ENCODE peak calls at places on chromosomes 7 and 10, in ten cellular contexts. One of them, this sample, is unnamed.

GRCh38 chr7:139725077-139725476 is 52.7 kb downstream of the HIPK2 start:
- DNase-seq in SK-N-SH: no peak
- DNase-seq in suprapubic skin: no peak
- DNase-seq in astrocyte of the cerebellum: peak; percentile 76
- DNase-seq in heart right ventricle: no peak
- DNase-seq in choroid plexus epithelial cell: peak; percentile 88
- DNase-seq in endothelial cell: no peak
- DNase-seq in right lobe of liver: no peak
- DNase-seq in tibial artery: peak; percentile 52
- DNase-seq in nephron progenitor cell: no peak
- DNase-seq in this sample: peak; percentile 79

GRCh38 chr10:50990568-50991495 is 83.5 kb upstream of the PRKG1 start:
- DNase-seq in SK-N-SH: peak; percentile 72
- DNase-seq in suprapubic skin: no peak
- DNase-seq in astrocyte of the cerebellum: peak; percentile 50
- DNase-seq in heart right ventricle: peak; percentile 65
- DNase-seq in choroid plexus epithelial cell: peak; percentile 94
- DNase-seq in endothelial cell: peak; percentile 26
- DNase-seq in right lobe of liver: no peak
- DNase-seq in tibial artery: peak; percentile 82
- DNase-seq in nephron progenitor cell: peak; percentile 60
- DNase-seq in this sample: peak; percentile 74

GRCh38 chr10:5321273-5321672 is 43.5 kb upstream of the UCN3 start:
- DNase-seq in SK-N-SH: no peak
- DNase-seq in suprapubic skin: no peak
- DNase-seq in astrocyte of the cerebellum: no peak
- DNase-seq in heart right ventricle: no peak
- DNase-seq in choroid plexus epithelial cell: no peak
- DNase-seq in endothelial cell: no peak
- DNase-seq in right lobe of liver: no peak
- DNase-seq in tibial artery: no peak
- DNase-seq in nephron progenitor cell: no peak
- DNase-seq in this sample: no peak

GRCh38 chr10:61663466-61663865 is 737 bp downstream of the CABCOCO1 start:
- DNase-seq in SK-N-SH: no peak
- DNase-seq in suprapubic skin: no peak
- DNase-seq in astrocyte of the cerebellum: no peak
- DNase-seq in heart right ventricle: no peak
- DNase-seq in choroid plexus epithelial cell: peak; percentile 8
- DNase-seq in endothelial cell: no peak
- DNase-seq in right lobe of liver: no peak
- DNase-seq in tibial artery: no peak
- DNase-seq in nephron progenitor cell: no peak
- DNase-seq in this sample: no peak

GRCh38 chr7:72493850-72494661 is 81.9 kb upstream of the CALN1 start:
- DNase-seq in SK-N-SH: peak; percentile 65
- DNase-seq in suprapubic skin: no peak
- DNase-seq in astrocyte of the cerebellum: peak; percentile 28
- DNase-seq in heart right ventricle: peak; percentile 56
- DNase-seq in choroid plexus epithelial cell: peak; percentile 56
- DNase-seq in endothelial cell: peak; percentile 77
- DNase-seq in right lobe of liver: peak; percentile 68
- DNase-seq in tibial artery: no peak
- DNase-seq in nephron progenitor cell: peak; percentile 85
- DNase-seq in this sample: no peak

GRCh38 chr7:108063520-108063933 is 60.6 kb upstream of the LAMB1 start:
- DNase-seq in SK-N-SH: no peak
- DNase-seq in suprapubic skin: no peak
- DNase-seq in astrocyte of the cerebellum: no peak
- DNase-seq in heart right ventricle: no peak
- DNase-seq in choroid plexus epithelial cell: no peak
- DNase-seq in endothelial cell: no peak
- DNase-seq in right lobe of liver: peak; percentile 64
- DNase-seq in tibial artery: no peak
- DNase-seq in nephron progenitor cell: no peak
- DNase-seq in this sample: no peak

GRCh38 chr10:49115015-49115795 is at the start of gene VSTM4:
- DNase-seq in SK-N-SH: peak; percentile 93
- DNase-seq in suprapubic skin: no peak
- DNase-seq in astrocyte of the cerebellum: peak; percentile 33
- DNase-seq in heart right ventricle: peak; percentile 41
- DNase-seq in choroid plexus epithelial cell: peak; percentile 62
- DNase-seq in endothelial cell: peak; percentile 50
- DNase-seq in right lobe of liver: peak; percentile 62
- DNase-seq in tibial artery: peak; percentile 74
- DNase-seq in nephron progenitor cell: peak; percentile 73
- DNase-seq in this sample: no peak

GRCh38 chr10:5953676-5954075 is 23.7 kb downstream of the IL15RA start:
- DNase-seq in SK-N-SH: no peak
- DNase-seq in suprapubic skin: peak; percentile 31
- DNase-seq in astrocyte of the cerebellum: no peak
- DNase-seq in heart right ventricle: no peak
- DNase-seq in choroid plexus epithelial cell: no peak
- DNase-seq in endothelial cell: no peak
- DNase-seq in right lobe of liver: no peak
- DNase-seq in tibial artery: no peak
- DNase-seq in nephron progenitor cell: no peak
- DNase-seq in this sample: no peak

GRCh38 chr7:28180364-28181147 is at the start of gene JAZF1:
- DNase-seq in SK-N-SH: peak; percentile 93
- DNase-seq in suprapubic skin: peak; percentile 85
- DNase-seq in astrocyte of the cerebellum: no peak
- DNase-seq in heart right ventricle: peak; percentile 75
- DNase-seq in choroid plexus epithelial cell: peak; percentile 58
- DNase-seq in endothelial cell: peak; percentile 58
- DNase-seq in right lobe of liver: peak; percentile 66
- DNase-seq in tibial artery: peak; percentile 83
- DNase-seq in nephron progenitor cell: peak; percentile 77
- DNase-seq in this sample: peak; percentile 51

GRCh38 chr7:28020302-28020940 is 160.2 kb downstream of the JAZF1 start:
- DNase-seq in SK-N-SH: peak; percentile 84
- DNase-seq in suprapubic skin: peak; percentile 82
- DNase-seq in astrocyte of the cerebellum: peak; percentile 57
- DNase-seq in heart right ventricle: peak; percentile 63
- DNase-seq in choroid plexus epithelial cell: peak; percentile 87
- DNase-seq in endothelial cell: peak; percentile 60
- DNase-seq in right lobe of liver: peak; percentile 55
- DNase-seq in tibial artery: peak; percentile 74
- DNase-seq in nephron progenitor cell: peak; percentile 62
- DNase-seq in this sample: peak; percentile 54

GRCh38 chr7:149067869-149068268 is 22.6 kb downstream of the ZNF786 start:
- DNase-seq in SK-N-SH: no peak
- DNase-seq in suprapubic skin: no peak
- DNase-seq in astrocyte of the cerebellum: no peak
- DNase-seq in heart right ventricle: no peak
- DNase-seq in choroid plexus epithelial cell: no peak
- DNase-seq in endothelial cell: no peak
- DNase-seq in right lobe of liver: no peak
- DNase-seq in tibial artery: no peak
- DNase-seq in nephron progenitor cell: no peak
- DNase-seq in this sample: no peak
- TF ChIP-seq CTCF in SK-N-SH: no peak
- TF ChIP-seq CTCF in suprapubic skin: no peak
- TF ChIP-seq CTCF in astrocyte of the cerebellum: no peak
- TF ChIP-seq CTCF in heart right ventricle: no peak
- TF ChIP-seq CTCF in choroid plexus epithelial cell: peak; percentile 30
- TF ChIP-seq CTCF in endothelial cell: no peak
- TF ChIP-seq CTCF in right lobe of liver: no peak
- TF ChIP-seq CTCF in tibial artery: no peak
- TF ChIP-seq CTCF in nephron progenitor cell: no peak
- TF ChIP-seq CTCF in this sample: no peak

GRCh38 chr10:74151879-74152722 is 1.1 kb downstream of the ADK start:
- DNase-seq in SK-N-SH: no peak
- DNase-seq in suprapubic skin: no peak
- DNase-seq in astrocyte of the cerebellum: no peak
- DNase-seq in heart right ventricle: no peak
- DNase-seq in choroid plexus epithelial cell: no peak
- DNase-seq in endothelial cell: no peak
- DNase-seq in right lobe of liver: no peak
- DNase-seq in tibial artery: no peak
- DNase-seq in nephron progenitor cell: no peak
- DNase-seq in this sample: no peak

GRCh38 chr10:74153676-74154075 is 2.7 kb downstream of the ADK start:
- DNase-seq in SK-N-SH: no peak
- DNase-seq in suprapubic skin: no peak
- DNase-seq in astrocyte of the cerebellum: no peak
- DNase-seq in heart right ventricle: no peak
- DNase-seq in choroid plexus epithelial cell: no peak
- DNase-seq in endothelial cell: no peak
- DNase-seq in right lobe of liver: no peak
- DNase-seq in tibial artery: no peak
- DNase-seq in nephron progenitor cell: no peak
- DNase-seq in this sample: no peak

GRCh38 chr10:74150151-74151056 is at the start of gene AP3M1:
- DNase-seq in SK-N-SH: peak; percentile 83
- DNase-seq in suprapubic skin: peak; percentile 92
- DNase-seq in astrocyte of the cerebellum: no peak
- DNase-seq in heart right ventricle: peak; percentile 88
- DNase-seq in choroid plexus epithelial cell: no peak
- DNase-seq in endothelial cell: peak; percentile 70
- DNase-seq in right lobe of liver: peak; percentile 88
- DNase-seq in tibial artery: peak; percentile 89
- DNase-seq in nephron progenitor cell: peak; percentile 73
- DNase-seq in this sample: no peak

GRCh38 chr10:74153123-74153522 is 2.1 kb downstream of the ADK start:
- DNase-seq in SK-N-SH: peak; percentile 24
- DNase-seq in suprapubic skin: no peak
- DNase-seq in astrocyte of the cerebellum: no peak
- DNase-seq in heart right ventricle: peak; percentile 22
- DNase-seq in choroid plexus epithelial cell: peak; percentile 93
- DNase-seq in endothelial cell: no peak
- DNase-seq in right lobe of liver: peak; percentile 44
- DNase-seq in tibial artery: no peak
- DNase-seq in nephron progenitor cell: no peak
- DNase-seq in this sample: no peak

DNA sequence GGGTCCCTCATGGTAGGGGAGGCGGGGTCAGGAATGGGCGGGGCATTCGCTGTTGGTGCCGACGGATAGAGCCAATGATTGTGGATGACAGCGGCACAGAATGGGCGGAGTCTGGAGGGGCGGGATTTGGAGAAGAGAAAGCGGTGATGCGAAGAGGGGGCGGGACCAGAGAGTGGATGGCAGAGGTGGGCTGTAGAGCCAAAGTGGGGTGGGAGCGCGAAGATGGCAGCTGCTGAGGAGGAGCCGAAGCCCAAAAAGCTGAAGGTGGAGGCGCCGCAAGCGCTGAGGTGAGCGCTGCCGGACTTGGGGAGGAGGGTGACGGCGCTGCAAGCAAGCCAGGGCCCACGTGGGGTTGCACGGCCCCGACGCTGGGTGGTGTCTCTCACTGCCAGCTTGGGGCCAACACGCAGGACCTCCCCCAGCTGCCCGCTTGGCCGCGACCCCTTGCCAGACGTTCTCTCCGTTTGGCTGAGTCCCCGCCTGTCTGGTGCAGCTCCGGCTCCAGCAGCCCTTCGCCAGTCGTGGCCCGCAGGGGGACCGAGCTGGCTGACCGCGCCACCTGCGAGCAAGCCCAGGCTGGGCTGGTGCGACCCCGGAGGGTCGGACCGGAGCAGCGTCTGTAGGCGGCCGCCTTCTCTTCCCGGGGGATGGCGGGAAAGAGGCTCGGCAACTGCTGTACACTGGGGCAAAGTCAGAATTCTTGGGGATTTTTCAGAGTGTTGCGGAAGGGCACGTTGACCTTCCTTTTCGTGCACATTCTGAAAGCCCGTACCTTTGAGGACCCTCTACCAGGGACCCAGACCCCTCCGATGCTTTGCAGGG is at the start of gene ADK:
- DNase-seq in SK-N-SH: peak; percentile 98
- DNase-seq in suprapubic skin: peak; percentile 100
- DNase-seq in astrocyte of the cerebellum: peak; percentile 96
- DNase-seq in heart right ventricle: peak; percentile 100
- DNase-seq in choroid plexus epithelial cell: peak; percentile 98
- DNase-seq in endothelial cell: peak; percentile 98
- DNase-seq in right lobe of liver: peak; percentile 100
- DNase-seq in tibial artery: peak; percentile 100
- DNase-seq in nephron progenitor cell: peak; percentile 100
- DNase-seq in this sample: peak; percentile 92
- TF ChIP-seq CTCF in SK-N-SH: peak; percentile 39
- TF ChIP-seq CTCF in suprapubic skin: no peak
- TF ChIP-seq CTCF in astrocyte of the cerebellum: peak; percentile 19
- TF ChIP-seq CTCF in heart right ventricle: peak; percentile 45
- TF ChIP-seq CTCF in choroid plexus epithelial cell: peak; percentile 49
- TF ChIP-seq CTCF in endothelial cell: no peak
- TF ChIP-seq CTCF in right lobe of liver: peak; percentile 5
- TF ChIP-seq CTCF in tibial artery: no peak
- TF ChIP-seq CTCF in nephron progenitor cell: peak; percentile 44
- TF ChIP-seq CTCF in this sample: peak; percentile 34

GRCh38 chr7:20438248-20438647 is 107.5 kb downstream of the ITGB8 start:
- DNase-seq in SK-N-SH: no peak
- DNase-seq in suprapubic skin: no peak
- DNase-seq in astrocyte of the cerebellum: no peak
- DNase-seq in heart right ventricle: no peak
- DNase-seq in choroid plexus epithelial cell: no peak
- DNase-seq in endothelial cell: no peak
- DNase-seq in right lobe of liver: no peak
- DNase-seq in tibial artery: no peak
- DNase-seq in nephron progenitor cell: no peak
- DNase-seq in this sample: no peak
- TF ChIP-seq CTCF in SK-N-SH: no peak
- TF ChIP-seq CTCF in suprapubic skin: no peak
- TF ChIP-seq CTCF in astrocyte of the cerebellum: no peak
- TF ChIP-seq CTCF in heart right ventricle: no peak
- TF ChIP-seq CTCF in choroid plexus epithelial cell: no peak
- TF ChIP-seq CTCF in endothelial cell: no peak
- TF ChIP-seq CTCF in right lobe of liver: no peak
- TF ChIP-seq CTCF in tibial artery: no peak
- TF ChIP-seq CTCF in nephron progenitor cell: no peak
- TF ChIP-seq CTCF in this sample: no peak

GRCh38 chr10:106387063-106387462 is 777.4 kb downstream of the SORCS1 start:
- DNase-seq in SK-N-SH: no peak
- DNase-seq in suprapubic skin: no peak
- DNase-seq in astrocyte of the cerebellum: no peak
- DNase-seq in heart right ventricle: no peak
- DNase-seq in choroid plexus epithelial cell: no peak
- DNase-seq in endothelial cell: no peak
- DNase-seq in right lobe of liver: no peak
- DNase-seq in tibial artery: no peak
- DNase-seq in nephron progenitor cell: no peak
- DNase-seq in this sample: no peak

GRCh38 chr10:106380706-106381105 is 783.8 kb downstream of the SORCS1 start:
- DNase-seq in SK-N-SH: no peak
- DNase-seq in suprapubic skin: no peak
- DNase-seq in astrocyte of the cerebellum: no peak
- DNase-seq in heart right ventricle: no peak
- DNase-seq in choroid plexus epithelial cell: no peak
- DNase-seq in endothelial cell: no peak
- DNase-seq in right lobe of liver: no peak
- DNase-seq in tibial artery: no peak
- DNase-seq in nephron progenitor cell: no peak
- DNase-seq in this sample: no peak

DNA sequence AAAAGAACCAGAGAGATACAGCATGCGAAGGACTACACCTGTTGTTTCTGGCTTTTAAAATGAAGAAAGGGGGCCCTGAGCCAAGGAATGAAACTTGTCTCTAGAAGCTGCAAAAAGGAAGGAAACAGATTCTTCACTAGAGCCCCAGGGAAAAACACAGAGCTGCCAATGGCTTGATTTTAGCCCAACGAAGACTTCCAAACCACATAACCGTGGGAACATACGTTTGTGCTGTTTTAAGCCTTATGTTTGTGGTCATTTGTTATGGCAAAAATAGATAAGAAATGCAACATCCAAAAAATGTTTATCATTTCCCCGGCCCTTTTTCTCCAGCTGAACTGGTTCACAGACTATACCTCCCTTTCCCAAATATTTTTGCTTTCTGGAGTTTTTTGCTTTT is 780.0 kb downstream of the SORCS1 start:
- DNase-seq in SK-N-SH: no peak
- DNase-seq in suprapubic skin: no peak
- DNase-seq in astrocyte of the cerebellum: no peak
- DNase-seq in heart right ventricle: no peak
- DNase-seq in choroid plexus epithelial cell: no peak
- DNase-seq in endothelial cell: no peak
- DNase-seq in right lobe of liver: no peak
- DNase-seq in tibial artery: no peak
- DNase-seq in nephron progenitor cell: no peak
- DNase-seq in this sample: no peak
- TF ChIP-seq CTCF in SK-N-SH: no peak
- TF ChIP-seq CTCF in suprapubic skin: no peak
- TF ChIP-seq CTCF in astrocyte of the cerebellum: no peak
- TF ChIP-seq CTCF in heart right ventricle: no peak
- TF ChIP-seq CTCF in choroid plexus epithelial cell: no peak
- TF ChIP-seq CTCF in endothelial cell: no peak
- TF ChIP-seq CTCF in right lobe of liver: no peak
- TF ChIP-seq CTCF in tibial artery: no peak
- TF ChIP-seq CTCF in nephron progenitor cell: no peak
- TF ChIP-seq CTCF in this sample: no peak

This sample was measured in AG09319.